ENCODE peak calls at places on chromosomes 3 and 15, in five cellular contexts. I is renal cortical epithelial cell, P is stomach, K is coronary artery, T is GM12891. N is an unnamed sample.

GRCh38 chr3:112407888-112408702 is 75.1 kb downstream of the CD200 start:
- DNase-seq in K (no peak), T (no peak), I (no peak), P (no peak), N (no peak)

GRCh38 chr3:141326626-141327025 is 41.7 kb upstream of the ZBTB38 start:
- DNase-seq in I (no peak), K (no peak), T (no peak), P (no peak), N (no peak)

GRCh38 chr3:149872589-149872988 is 59.6 kb downstream of the RNF13 start:
- DNase-seq in I (no peak), K (no peak), T (no peak), P (no peak), N (no peak)

GRCh38 chr3:108088697-108089096 is 2.1 kb downstream of the CD47 start:
- DNase-seq in P (no peak), T (no peak), K (no peak), I (peak; percentile 51), N (peak; percentile 33)

GRCh38 chr15:58381696-58382095 is 50.1 kb upstream of the LIPC start:
- DNase-seq in T (no peak), P (no peak), K (no peak), I (no peak), N (no peak)

GRCh38 chr3:126924458-126924857 is 58.5 kb upstream of the PLXNA1 start:
- DNase-seq in K (no peak), T (no peak), I (peak; percentile 45), P (no peak), N (no peak)

GRCh38 chr15:69758291-69758771 is 305.7 kb downstream of the RPLP1 start:
- DNase-seq in T (no peak), K (no peak), I (peak; percentile 65), P (no peak), N (no peak)

GRCh38 chr3:112643621-112644236 is 2.8 kb upstream of the CCDC80 start:
- DNase-seq in K (no peak), T (no peak), I (no peak), P (no peak), N (no peak)

GRCh38 chr15:60480888-60481287 is 1.9 kb upstream of the ICE2 start:
- DNase-seq in T (no peak), I (peak; percentile 4), P (no peak), K (no peak), N (no peak)

GRCh38 chr15:58545307-58546065 is 113.7 kb downstream of the LIPC start:
- DNase-seq in T (no peak), K (no peak), P (peak; percentile 19), I (no peak), N (peak; percentile 23)

GRCh38 chr3:185527364-185527763 is 25.0 kb downstream of the LIPH start:
- DNase-seq in K (no peak), P (peak; percentile 52), I (peak; percentile 18), T (no peak), N (no peak)

GRCh38 chr15:25710184-25710583 is 152.9 kb downstream of the ATP10A start:
- DNase-seq in P (peak; percentile 35), K (no peak), T (peak; percentile 62), I (peak; percentile 3), N (peak; percentile 16)

GRCh38 chr3:142353571-142353970 is 94.3 kb downstream of the XRN1 start:
- DNase-seq in P (no peak), K (no peak), T (no peak), I (no peak), N (no peak)

GRCh38 chr3:53129344-53129743 is 891 bp downstream of the RFT1 start:
- DNase-seq in I (no peak), P (no peak), T (no peak), K (no peak), N (no peak)

GRCh38 chr3:9809239-9809614 is 835 bp upstream of the TTLL3 start:
- DNase-seq in P (peak; percentile 40), T (no peak), I (no peak), K (no peak), N (no peak)

GRCh38 chr3:170622369-170623159 is 36.7 kb upstream of the SLC7A14 start:
- DNase-seq in I (no peak), T (no peak), K (no peak), P (no peak), N (no peak)

N was measured in stimulated activated naive CD4-positive, alpha-beta T cell treated with Interleukin-2 at 50 U/mL for 16 hours.